ENCODE peak calls at places on chromosome 15, in five cellular contexts. Q, Y, O, J and W are unnamed samples.

GRCh38 chr15:29871401-29871800 is 49.1 kb upstream of the TJP1 start:
- DNase-seq in Q (no peak), Y (no peak), O (no peak), J (no peak), W (no peak)

GRCh38 chr15:99967841-99968371 is 234.7 kb upstream of the LYSMD4 start:
- DNase-seq in Q (peak), Y (no peak), O (no peak), J (peak), W (no peak)

GRCh38 chr15:74424901-74425528 is 8.7 kb downstream of the SEMA7A start:
- DNase-seq in Q (no peak), Y (no peak), O (no peak), J (no peak), W (no peak)

GRCh38 chr15:58764468-58764867 is 6.6 kb upstream of the MINDY2 start:
- DNase-seq in Q (no peak), Y (no peak), O (no peak), J (no peak), W (no peak)

GRCh38 chr15:66740802-66741201 is 38.8 kb downstream of the SMAD6 start:
- DNase-seq in Q (peak), Y (no peak), O (no peak), J (peak), W (no peak)

GRCh38 chr15:29452881-29453731 is 183.5 kb upstream of the NSMCE3 start:
- DNase-seq in Q (peak), Y (no peak), O (no peak), J (no peak), W (no peak)

GRCh38 chr15:70717237-70717793 is 46.0 kb downstream of the UACA start:
- DNase-seq in Q (no peak), Y (no peak), O (no peak), J (peak), W (no peak)

GRCh38 chr15:62901087-62901486 is 141.5 kb upstream of the TPM1 start:
- DNase-seq in Q (no peak), Y (no peak), O (no peak), J (no peak), W (no peak)

GRCh38 chr15:34436956-34437442 is 609 bp downstream of the GOLGA8A start:
- DNase-seq in Q (peak), Y (no peak), O (no peak), J (no peak), W (peak)

GRCh38 chr15:27486676-27487290 is 515.8 kb downstream of the GABRG3 start:
- DNase-seq in Q (no peak), Y (no peak), O (no peak), J (no peak), W (no peak)

GRCh38 chr15:85704021-85704420 is 90.7 kb downstream of the KLHL25 start:
- DNase-seq in Q (no peak), Y (no peak), O (no peak), J (no peak), W (no peak)

GRCh38 chr15:38038659-38039442 is 104.4 kb downstream of the TMCO5A start:
- DNase-seq in Q (peak), Y (no peak), O (no peak), J (no peak), W (peak)

GRCh38 chr15:95409924-95410323 is 920.6 kb upstream of the NR2F2 start:
- DNase-seq in Q (peak), Y (no peak), O (no peak), J (no peak), W (no peak)

GRCh38 chr15:100602822-100603393 is 519 bp downstream of the ASB7 start:
- DNase-seq in Q (peak), Y (no peak), O (no peak), J (peak), W (no peak)

GRCh38 chr15:99029358-99029871 is 21.8 kb upstream of the PGPEP1L start:
- DNase-seq in Q (no peak), Y (no peak), O (no peak), J (no peak), W (no peak)

GRCh38 chr15:70493787-70494514 is 269.4 kb downstream of the UACA start:
- DNase-seq in Q (no peak), Y (no peak), O (no peak), J (no peak), W (no peak)

GRCh38 chr15:92385096-92385495 is 8.6 kb upstream of the ST8SIA2 start:
- DNase-seq in Q (no peak), Y (no peak), O (no peak), J (no peak), W (no peak)

GRCh38 chr15:66472176-66472999 is 25.2 kb downstream of the SNAPC5 start:
- DNase-seq in Q (peak), Y (no peak), O (peak), J (no peak), W (peak)

GRCh38 chr15:73679964-73680363 is 4.2 kb upstream of the CD276 start:
- DNase-seq in Q (no peak), Y (no peak), O (no peak), J (no peak), W (no peak)

GRCh38 chr15:31215490-31216209 is 111.0 kb upstream of the KLF13 start:
- DNase-seq in Q (peak), Y (peak), O (no peak), J (peak), W (no peak)

GRCh38 chr15:74529911-74530310 is 11.1 kb upstream of the ARID3B start:
- DNase-seq in Q (peak), Y (no peak), O (no peak), J (no peak), W (no peak)

GRCh38 chr15:62999923-63000484 is 42.5 kb upstream of the TPM1 start:
- DNase-seq in Q (no peak), Y (no peak), O (no peak), J (no peak), W (no peak)

GRCh38 chr15:90553248-90553745 is 23.6 kb downstream of the CRTC3 start:
- DNase-seq in Q (peak), Y (no peak), O (no peak), J (no peak), W (peak)

GRCh38 chr15:98146031-98146430 is 185.5 kb downstream of the ARRDC4 start:
- DNase-seq in Q (no peak), Y (no peak), O (no peak), J (no peak), W (no peak)

GRCh38 chr15:70101459-70102113 is 3.9 kb upstream of the TLE3 start:
- DNase-seq in Q (peak), Y (no peak), O (no peak), J (peak), W (peak)

GRCh38 chr15:70127288-70127746 is 29.6 kb upstream of the TLE3 start:
- DNase-seq in Q (peak), Y (peak), O (no peak), J (no peak), W (no peak)

GRCh38 chr15:92082217-92082843 is 228.8 kb downstream of the SLCO3A1 start:
- DNase-seq in Q (peak), Y (peak), O (no peak), J (peak), W (peak)

GRCh38 chr15:89028036-89028435 is 60.2 kb upstream of the ABHD2 start:
- DNase-seq in Q (no peak), Y (no peak), O (no peak), J (no peak), W (no peak)

GRCh38 chr15:83288381-83288801 is 3.9 kb upstream of the BNC1 start:
- DNase-seq in Q (no peak), Y (no peak), O (no peak), J (peak), W (no peak)

GRCh38 chr15:71048913-71049675 is 66.2 kb upstream of the THSD4 start:
- DNase-seq in Q (peak), Y (no peak), O (no peak), J (no peak), W (peak)

GRCh38 chr15:71088683-71089082 is 26.6 kb upstream of the THSD4 start:
- DNase-seq in Q (no peak), Y (no peak), O (no peak), J (no peak), W (no peak)

GRCh38 chr15:63514533-63514943 is 10.1 kb downstream of the USP3 start:
- DNase-seq in Q (peak), Y (no peak), O (no peak), J (no peak), W (peak)

GRCh38 chr15:62390793-62391543 is 225.9 kb upstream of the C2CD4B start:
- DNase-seq in Q (peak), Y (no peak), O (no peak), J (peak), W (no peak)

GRCh38 chr15:69794643-69795461 is 302.9 kb downstream of the TLE3 start:
- DNase-seq in Q (peak), Y (no peak), O (no peak), J (no peak), W (no peak)

GRCh38 chr15:62782100-62782791 is 260.3 kb upstream of the TPM1 start:
- DNase-seq in Q (peak), Y (no peak), O (no peak), J (peak), W (peak)

DNA sequence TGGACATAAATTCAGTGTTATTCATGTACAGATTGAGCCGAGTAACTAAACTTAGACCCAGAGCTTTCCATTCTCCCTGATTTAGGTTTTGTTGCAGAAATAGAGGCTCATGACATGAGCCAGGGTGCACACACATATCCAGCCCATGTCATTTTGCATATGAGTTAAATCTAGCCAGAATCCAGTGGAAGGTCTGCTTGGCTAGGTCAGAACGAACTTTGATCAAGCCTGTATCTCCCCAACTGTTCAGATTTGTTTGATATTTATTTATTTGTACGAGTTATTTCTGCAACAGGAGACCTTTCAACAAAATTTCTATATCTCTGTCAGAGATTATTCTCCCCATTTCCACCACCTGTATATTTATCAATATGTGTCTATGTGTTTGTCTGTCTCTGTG is 247.5 kb upstream of the THBS1 start:
- DNase-seq in Q (no peak), Y (no peak), O (no peak), J (no peak), W (no peak)
- TF ChIP-seq CTCF in Q (no peak), Y (no peak), O (no peak), J (no peak), W (no peak)

DNA sequence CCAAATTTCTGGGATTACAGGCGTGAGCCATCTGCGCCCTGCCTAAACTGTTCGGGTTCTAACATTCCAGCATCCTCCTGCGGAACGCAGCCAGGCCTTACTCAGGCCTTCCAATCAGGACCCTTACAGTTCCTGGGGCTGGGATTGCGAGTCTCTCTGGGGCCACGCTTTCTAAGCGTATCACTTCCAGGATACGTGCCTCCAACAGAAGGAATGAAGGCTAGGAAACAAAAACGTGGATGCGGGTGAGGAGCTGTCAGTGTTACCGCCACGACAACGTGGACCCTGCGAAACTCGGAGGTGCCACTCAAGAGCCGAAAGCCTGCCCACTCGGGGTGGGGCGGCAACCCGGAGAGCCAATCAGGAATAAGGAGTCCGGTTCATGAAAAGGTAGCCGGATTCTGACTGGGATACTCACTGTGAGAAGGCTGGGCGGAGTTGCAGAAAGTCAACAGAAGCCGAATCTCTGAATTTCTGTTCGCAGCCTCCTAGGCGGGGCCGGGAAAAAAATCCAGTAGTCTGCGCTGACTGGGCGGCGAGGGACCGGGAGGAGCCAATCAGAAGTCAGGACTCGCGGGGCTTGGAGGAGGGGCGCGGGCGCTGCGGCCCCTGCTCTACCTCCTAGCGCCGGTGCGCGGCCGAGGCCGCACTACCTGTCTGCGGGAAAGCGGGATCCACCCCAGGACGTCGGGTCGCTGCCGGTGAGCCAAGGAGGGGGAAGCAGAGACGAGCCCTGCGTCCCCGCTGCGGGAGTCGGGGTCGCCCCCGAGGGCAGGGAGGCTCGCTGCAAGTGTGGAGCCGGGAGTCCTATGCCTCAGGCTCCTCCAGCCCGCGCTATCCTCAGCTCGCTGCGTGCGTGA is at the start of gene HYKK:
- DNase-seq in Q (peak), Y (peak), O (peak), J (peak), W (peak)
- TF ChIP-seq CTCF in Q (peak), Y (no peak), O (peak), J (no peak), W (no peak)

DNA sequence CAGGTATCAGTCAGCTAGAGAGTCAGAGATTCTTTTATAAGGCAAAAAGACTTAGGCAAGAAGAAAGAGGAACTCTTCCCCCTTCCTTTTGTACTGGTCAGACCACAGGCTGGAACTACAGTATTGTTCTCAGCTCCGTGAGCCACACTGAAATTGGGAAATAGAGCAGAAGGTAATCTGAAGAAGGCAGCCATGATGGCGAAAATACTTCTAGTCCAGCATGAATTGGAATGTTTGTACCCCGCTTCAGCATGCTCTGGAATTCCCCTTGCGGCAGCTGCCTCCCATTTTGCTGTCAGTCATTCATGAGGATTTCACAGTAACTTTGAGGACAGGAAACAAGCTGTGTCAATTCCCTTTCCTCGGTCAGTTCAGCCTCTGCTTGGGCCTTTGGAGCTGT is 96.2 kb downstream of the CORO2B start:
- DNase-seq in Q (no peak), Y (no peak), O (no peak), J (no peak), W (no peak)
- TF ChIP-seq CTCF in Q (no peak), Y (no peak), O (no peak), J (no peak), W (no peak)

DNA sequence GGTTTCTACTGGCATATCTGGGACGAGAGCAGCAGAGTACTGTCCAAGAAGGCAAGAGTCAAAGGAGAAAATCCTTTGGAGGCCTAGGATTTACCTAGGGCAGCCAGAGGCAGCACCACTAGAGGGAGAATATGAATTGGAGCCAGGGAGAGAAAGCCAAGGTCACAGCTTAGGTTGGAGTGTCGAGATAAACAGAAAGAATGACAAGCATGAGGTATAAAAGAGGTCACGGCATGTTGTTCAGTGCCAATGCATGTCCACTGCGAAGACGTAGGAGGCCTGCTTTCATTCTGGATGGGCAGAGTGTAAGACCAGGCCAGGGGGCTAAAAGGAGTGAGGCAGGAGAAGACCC is 47.2 kb downstream of the THBS1 start:
- DNase-seq in Q (no peak), Y (no peak), O (no peak), J (no peak), W (no peak)
- TF ChIP-seq CTCF in Q (peak), Y (no peak), O (no peak), J (no peak), W (peak)